ENCODE peak calls at places on chromosome 21, in four cellular contexts. T, L, F and Q are unnamed samples.

GRCh38 chr21:34186119-34186719 is 112.8 kb downstream of the MRPS6 start:
- DNase-seq in T (no peak), L (no peak), F (no peak), Q (no peak)

GRCh38 chr21:33265664-33266049 is 510 bp upstream of the IL10RB start:
- DNase-seq in T (no peak), L (peak; percentile 6), F (peak; percentile 54), Q (no peak)

GRCh38 chr21:45129231-45129923 is 55.0 kb downstream of the ADARB1 start:
- DNase-seq in T (no peak), L (no peak), F (no peak), Q (peak; percentile 70)

GRCh38 chr21:26124421-26124833 is 46.1 kb downstream of the APP start:
- DNase-seq in T (no peak), L (no peak), F (no peak), Q (peak; percentile 41)

GRCh38 chr21:44710756-44711326 is 531 bp downstream of the TSPEAR start:
- DNase-seq in T (no peak), L (no peak), F (no peak), Q (peak; percentile 8)

GRCh38 chr21:42308161-42308913 is 6.9 kb downstream of the TFF3 start:
- DNase-seq in T (no peak), L (no peak), F (no peak), Q (no peak)

GRCh38 chr21:15823486-15824150 is 93.8 kb downstream of the USP25 start:
- DNase-seq in T (no peak), L (no peak), F (no peak), Q (no peak)

GRCh38 chr21:16243396-16243795 is 513.6 kb downstream of the USP25 start:
- DNase-seq in T (no peak), L (no peak), F (no peak), Q (no peak)

GRCh38 chr21:33691945-33692594 is 49.8 kb downstream of the ITSN1 start:
- DNase-seq in T (no peak), L (no peak), F (no peak), Q (no peak)

GRCh38 chr21:36699026-36699545 is at the start of gene SIM2:
- DNase-seq in T (no peak), L (peak; percentile 54), F (no peak), Q (peak; percentile 76)

GRCh38 chr21:24375201-24375600 is 1232.1 kb downstream of the MRPL39 start:
- DNase-seq in T (no peak), L (no peak), F (no peak), Q (no peak)

GRCh38 chr21:42319368-42319767 is 4.2 kb upstream of the TFF3 start:
- DNase-seq in T (no peak), L (no peak), F (no peak), Q (no peak)

GRCh38 chr21:42337830-42338729 is 12.7 kb downstream of the TFF2 start:
- DNase-seq in T (peak; percentile 69), L (peak; percentile 64), F (peak; percentile 81), Q (peak; percentile 48)

GRCh38 chr21:33020558-33021100 is 5.1 kb upstream of the OLIG2 start:
- DNase-seq in T (no peak), L (no peak), F (no peak), Q (no peak)